ENCODE peak calls at places on chromosomes 12 and 14, in four cellular contexts. H is NCI-H1092 treated with DMSO at 0.1 percent for 48 hours, L is LoVo, S is activated T-cell treated with anti-CD3 and anti-CD28 coated beads for 1 hour. I is an unnamed sample.

GRCh38 chr14:102451064-102451352 is 58.6 kb downstream of the ANKRD9 start:
- DNase-seq in S (no peak), H (no peak), L (no peak), I (no peak)

GRCh38 chr14:99143126-99143525 is 128.9 kb downstream of the BCL11B start:
- DNase-seq in S (no peak), L (no peak), H (no peak), I (no peak)

GRCh38 chr12:13127476-13127875 is 24.0 kb upstream of the GSG1 start:
- DNase-seq in H (no peak), L (no peak), S (no peak), I (no peak)

GRCh38 chr12:106284294-106285105 is 18.0 kb upstream of the TCP11L2 start:
- DNase-seq in L (no peak), S (no peak), H (no peak), I (peak)

GRCh38 chr12:119673634-119674033 is 5.7 kb downstream of the PRKAB1 start:
- DNase-seq in H (no peak), L (no peak), S (no peak), I (no peak)

GRCh38 chr14:71247106-71247505 is 339.8 kb downstream of the PCNX1 start:
- DNase-seq in H (no peak), L (no peak), S (no peak), I (no peak)

GRCh38 chr14:56133547-56133946 is 15.3 kb downstream of the PELI2 start:
- DNase-seq in S (no peak), L (no peak), H (no peak), I (no peak)

GRCh38 chr12:117125275-117125613 is 26.0 kb upstream of the TESC start:
- DNase-seq in S (no peak), H (no peak), L (no peak), I (no peak)

GRCh38 chr12:122024132-122024785 is 2.6 kb downstream of the BCL7A start:
- DNase-seq in L (no peak), S (no peak), H (no peak), I (no peak)

GRCh38 chr14:94622653-94623421 is 10.6 kb downstream of the SERPINA3 start:
- DNase-seq in H (no peak), L (no peak), S (no peak), I (no peak)

GRCh38 chr12:62787023-62787422 is 147.9 kb downstream of the PPM1H start:
- DNase-seq in L (no peak), H (no peak), S (no peak), I (no peak)

GRCh38 chr12:33330940-33331339 is 108.7 kb downstream of the SYT10 start:
- DNase-seq in S (no peak), H (no peak), L (peak), I (no peak)

I was measured in NCI-H1436.